ENCODE peak calls at places on chromosomes 12 and 14, in four cellular contexts. I, V, Q and K are unnamed samples.

GRCh38 chr12:108888031-108888430 is 8.1 kb downstream of the DAO start:
- DNase-seq in I (no peak), V (no peak), Q (no peak), K (no peak)

GRCh38 chr12:57883700-57884099 is 37.2 kb upstream of the CTDSP2 start:
- DNase-seq in I (no peak), V (no peak), Q (no peak), K (no peak)

GRCh38 chr12:131860472-131861260 is 32.5 kb downstream of the MMP17 start:
- DNase-seq in I (peak), V (no peak), Q (peak), K (peak)

GRCh38 chr12:13472690-13473089 is 276.2 kb downstream of the EMP1 start:
- DNase-seq in I (no peak), V (peak), Q (no peak), K (no peak)

GRCh38 chr12:115756804-115757203 is 520.7 kb downstream of the MED13L start:
- DNase-seq in I (no peak), V (no peak), Q (no peak), K (no peak)

GRCh38 chr12:25884024-25884919 is 74.2 kb upstream of the RASSF8 start:
- DNase-seq in I (no peak), V (no peak), Q (no peak), K (no peak)

GRCh38 chr12:20602671-20603402 is 92.3 kb upstream of the SLCO1C1 start:
- DNase-seq in I (peak), V (no peak), Q (no peak), K (no peak)

GRCh38 chr12:68559984-68560822 is 50.5 kb upstream of the RAP1B start:
- DNase-seq in I (no peak), V (no peak), Q (no peak), K (no peak)

GRCh38 chr12:19165446-19165845 is 35.9 kb downstream of the PLEKHA5 start:
- DNase-seq in I (no peak), V (no peak), Q (no peak), K (no peak)

GRCh38 chr14:104898195-104898558 is 26.5 kb upstream of the PLD4 start:
- DNase-seq in I (no peak), V (no peak), Q (no peak), K (no peak)

GRCh38 chr14:93765032-93765626 is 23.2 kb downstream of the PRIMA1 start:
- DNase-seq in I (no peak), V (no peak), Q (no peak), K (no peak)

GRCh38 chr14:90839024-90839888 is 23.0 kb upstream of the TTC7B start:
- DNase-seq in I (no peak), V (no peak), Q (no peak), K (no peak)

GRCh38 chr14:63962896-63963295 is 110.1 kb downstream of the SYNE2 start:
- DNase-seq in I (no peak), V (no peak), Q (no peak), K (no peak)

GRCh38 chr14:55614304-55614703 is 34.3 kb downstream of the KTN1 start:
- DNase-seq in I (no peak), V (no peak), Q (no peak), K (no peak)

GRCh38 chr14:104444159-104445030 is 135.2 kb upstream of the C14orf180 start:
- DNase-seq in I (no peak), V (no peak), Q (no peak), K (no peak)

GRCh38 chr14:33674716-33675115 is 276.2 kb downstream of the EGLN3 start:
- DNase-seq in I (no peak), V (no peak), Q (no peak), K (no peak)

GRCh38 chr12:109736552-109737108 is 23.0 kb downstream of the FAM222A start:
- DNase-seq in I (peak), V (no peak), Q (peak), K (peak)

GRCh38 chr12:126557659-126558058 is 1492.4 kb downstream of the AACS start:
- DNase-seq in I (no peak), V (no peak), Q (no peak), K (no peak)

DNA sequence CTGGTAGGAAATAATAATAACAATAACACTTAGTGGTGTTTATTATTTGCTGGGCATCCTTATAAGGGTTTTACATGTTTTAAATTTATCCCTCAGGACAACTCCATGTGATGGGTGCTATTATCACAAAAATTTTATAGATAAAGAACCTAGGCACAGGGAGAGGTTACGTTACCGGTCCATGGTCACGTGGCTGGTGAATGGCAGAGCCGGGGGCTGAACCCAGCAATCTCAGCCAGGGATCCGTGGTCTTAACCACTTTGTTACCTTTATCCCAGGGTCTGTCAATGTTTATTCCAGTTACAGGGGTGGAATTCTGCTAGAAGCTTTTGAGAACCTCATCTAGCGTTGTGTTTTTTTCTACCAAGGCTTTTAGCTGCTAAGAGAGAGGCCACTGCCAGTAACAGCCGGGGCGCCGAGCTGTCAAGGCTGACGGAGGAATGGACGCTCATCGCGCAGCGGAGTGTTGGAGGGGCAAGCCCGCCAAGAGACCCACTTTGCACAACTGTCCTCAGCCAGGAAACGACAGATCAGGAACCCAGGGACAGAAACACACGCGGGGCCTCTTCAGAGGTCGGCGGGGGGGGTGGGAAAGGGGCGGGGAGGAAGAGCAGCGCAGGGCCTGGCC is 418 bp downstream of the AMN1 start:
- DNase-seq in I (peak), V (no peak), Q (no peak), K (peak)
- TF ChIP-seq CHD4 in I (no peak), V (no peak), Q (no peak), K (no peak)

GRCh38 chr12:47547077-47547476 is 158.8 kb downstream of the RPAP3 start:
- DNase-seq in I (peak), V (no peak), Q (no peak), K (peak)
- TF ChIP-seq CHD4 in I (no peak), V (no peak), Q (no peak), K (no peak)

GRCh38 chr12:837548-837947 is 85.2 kb downstream of the WNK1 start:
- DNase-seq in I (no peak), V (no peak), Q (peak), K (no peak)

GRCh38 chr12:835754-836493 is 83.5 kb downstream of the WNK1 start:
- DNase-seq in I (no peak), V (no peak), Q (no peak), K (no peak)

DNA sequence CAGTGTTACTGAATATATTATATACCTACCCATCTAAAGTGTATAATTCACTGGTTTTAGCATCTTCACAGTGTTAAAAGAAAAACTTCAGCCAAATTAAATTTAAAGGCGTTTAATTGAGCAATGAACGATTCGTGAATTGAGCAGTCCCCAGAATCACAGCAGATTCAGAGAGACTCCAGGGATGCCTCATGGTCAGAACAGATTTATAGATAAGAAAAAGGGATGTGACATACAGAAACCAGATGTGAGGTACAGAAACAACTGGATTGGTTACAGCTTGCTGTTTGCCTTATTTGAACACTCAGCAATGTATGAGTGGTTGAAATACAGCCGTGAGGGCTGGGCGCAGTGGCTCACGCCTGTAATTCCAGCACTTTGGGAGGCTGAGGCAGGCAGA is 84.6 kb downstream of the WNK1 start:
- DNase-seq in I (no peak), V (no peak), Q (no peak), K (no peak)
- TF ChIP-seq CHD4 in I (no peak), V (no peak), Q (no peak), K (no peak)

DNA sequence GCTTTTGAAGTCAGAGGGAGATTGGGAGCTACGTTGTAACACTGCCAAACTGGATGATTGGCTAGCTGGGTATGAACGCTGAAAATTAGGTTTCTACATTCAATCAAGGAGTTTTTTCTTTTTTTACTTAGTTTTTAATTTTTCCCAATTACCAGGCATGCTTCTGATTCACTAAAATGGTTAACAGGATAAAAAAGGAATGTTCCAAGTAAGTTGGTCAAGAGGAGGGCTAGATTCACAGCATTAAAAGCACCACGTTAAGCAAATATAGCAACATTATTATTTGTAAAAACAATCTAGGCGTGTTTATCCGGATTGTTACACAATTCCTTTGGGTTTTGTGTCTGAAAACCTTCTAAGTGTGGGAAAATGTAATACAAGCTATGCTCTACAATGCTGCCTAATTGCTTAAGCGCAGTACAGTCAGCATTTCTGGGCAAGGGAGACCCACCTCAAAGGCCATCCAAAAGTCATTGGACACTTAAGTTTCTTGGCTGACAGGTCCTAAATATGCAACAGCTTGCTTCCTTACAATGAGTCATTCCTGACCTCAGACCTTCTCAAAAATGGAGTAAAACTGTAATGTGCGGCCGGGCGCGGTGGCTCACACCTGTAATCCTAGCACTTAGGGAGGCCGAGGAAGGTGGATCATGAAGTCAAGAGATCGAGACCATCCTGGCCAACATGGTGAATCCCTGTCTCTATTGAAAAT is 1.2 kb downstream of the RPLP0 start:
- DNase-seq in I (no peak), V (no peak), Q (no peak), K (no peak)
- TF ChIP-seq CHD4 in I (no peak), V (no peak), Q (no peak), K (no peak)